ENCODE peak calls at places on chromosomes 5 and 9, in five cellular contexts. H is right cardiac atrium, U is kidney epithelial cell, P is BJ, F is kidney. T is an unnamed sample.

GRCh38 chr9:137705443-137705863 is 86.6 kb downstream of the EHMT1 start:
- DNase-seq in P (no peak), F (peak), U (no peak), H (no peak), T (no peak)

GRCh38 chr9:123322771-123323481 is 33.1 kb upstream of the CRB2 start:
- DNase-seq in P (no peak), F (no peak), H (no peak), U (no peak), T (no peak)

GRCh38 chr5:126519637-126520592 is 75.1 kb downstream of the ALDH7A1 start:
- DNase-seq in P (no peak), F (no peak), H (no peak), U (no peak), T (no peak)

GRCh38 chr9:23784962-23785361 is 41.1 kb downstream of the ELAVL2 start:
- DNase-seq in H (no peak), P (no peak), U (no peak), F (no peak), T (no peak)

GRCh38 chr5:45376463-45376862 is 319.7 kb downstream of the HCN1 start:
- DNase-seq in U (no peak), F (no peak), P (no peak), H (no peak), T (no peak)

GRCh38 chr5:158695595-158696330 is 404.0 kb downstream of the EBF1 start:
- DNase-seq in U (no peak), H (peak), P (peak), F (peak), T (no peak)

GRCh38 chr9:77521091-77521490 is 127.0 kb downstream of the GNA14 start:
- DNase-seq in U (no peak), H (peak), F (no peak), P (no peak), T (no peak)

GRCh38 chr5:169416583-169417196 is 115.8 kb upstream of the SLIT3 start:
- DNase-seq in U (no peak), P (no peak), H (peak), F (peak), T (no peak)

DNA sequence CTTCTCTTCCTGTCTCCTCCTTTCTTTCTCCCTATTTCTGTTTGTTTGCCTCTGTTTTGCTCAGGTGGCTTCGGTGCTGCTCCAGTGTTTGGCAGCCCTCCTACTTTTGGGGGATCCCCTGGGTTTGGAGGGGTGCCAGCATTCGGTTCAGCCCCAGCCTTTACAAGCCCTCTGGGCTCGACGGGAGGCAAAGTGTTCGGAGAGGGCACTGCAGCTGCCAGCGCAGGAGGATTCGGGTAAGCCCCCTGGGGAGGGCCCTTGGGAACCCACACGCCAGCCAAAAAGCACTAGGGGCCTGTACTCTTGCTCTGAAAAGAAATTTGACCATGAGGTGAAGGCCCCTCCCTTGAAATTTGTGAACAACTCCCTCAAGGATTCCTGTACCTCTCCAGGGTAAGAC is 48.2 kb downstream of the FAM78A start:
- DNase-seq in F (no peak), H (no peak), U (no peak), P (no peak), T (no peak)
- H3K4me3 ChIP-seq in F (no peak), H (peak), U (no peak), P (no peak), T (no peak)

GRCh38 chr9:135498381-135499126 is 1.9 kb upstream of the MRPS2 start:
- DNase-seq in H (no peak), U (no peak), F (peak), P (no peak), T (no peak)
- H3K4me3 ChIP-seq in H (no peak), U (no peak), F (no peak), P (no peak), T (peak)

DNA sequence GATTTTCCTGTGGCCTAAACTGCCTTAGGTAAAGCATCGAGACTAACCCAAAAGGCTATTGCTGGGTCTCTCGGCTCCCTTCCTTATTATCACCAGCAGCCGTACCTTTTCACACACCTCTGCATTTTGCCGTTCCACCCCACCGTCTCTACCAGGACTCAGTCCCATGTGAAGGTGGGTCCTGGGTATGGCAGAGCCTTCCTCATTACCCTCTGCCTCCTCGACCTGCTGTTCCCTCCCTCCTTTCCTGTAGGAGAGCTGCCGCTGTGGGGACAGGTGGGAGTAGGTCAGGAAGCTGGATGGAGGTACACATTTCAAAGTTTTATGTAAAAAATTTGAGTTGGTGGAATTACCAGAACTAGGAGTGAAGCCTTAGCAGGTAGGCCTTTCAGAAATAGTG is 1.8 kb downstream of the CCL28 start:
- DNase-seq in H (no peak), U (no peak), F (no peak), P (no peak), T (no peak)
- H3K4me3 ChIP-seq in H (no peak), U (no peak), F (no peak), P (no peak), T (no peak)

GRCh38 chr9:99967457-99967856 is 61.0 kb downstream of the STX17 start:
- DNase-seq in U (no peak), P (no peak), F (no peak), H (no peak), T (no peak)

GRCh38 chr9:99966001-99966400 is 59.5 kb downstream of the STX17 start:
- DNase-seq in F (no peak), H (no peak), P (no peak), U (no peak), T (no peak)

GRCh38 chr9:99964336-99964735 is 57.9 kb downstream of the STX17 start:
- DNase-seq in F (no peak), P (no peak), U (no peak), H (no peak), T (no peak)

GRCh38 chr9:99970481-99970880 is 64.0 kb downstream of the STX17 start:
- DNase-seq in H (no peak), F (no peak), U (no peak), P (no peak), T (no peak)

GRCh38 chr9:99966720-99967119 is 60.3 kb downstream of the STX17 start:
- DNase-seq in F (no peak), P (no peak), H (no peak), U (peak), T (peak)
- H3K4me3 ChIP-seq in F (no peak), P (no peak), H (no peak), U (no peak), T (no peak)

DNA sequence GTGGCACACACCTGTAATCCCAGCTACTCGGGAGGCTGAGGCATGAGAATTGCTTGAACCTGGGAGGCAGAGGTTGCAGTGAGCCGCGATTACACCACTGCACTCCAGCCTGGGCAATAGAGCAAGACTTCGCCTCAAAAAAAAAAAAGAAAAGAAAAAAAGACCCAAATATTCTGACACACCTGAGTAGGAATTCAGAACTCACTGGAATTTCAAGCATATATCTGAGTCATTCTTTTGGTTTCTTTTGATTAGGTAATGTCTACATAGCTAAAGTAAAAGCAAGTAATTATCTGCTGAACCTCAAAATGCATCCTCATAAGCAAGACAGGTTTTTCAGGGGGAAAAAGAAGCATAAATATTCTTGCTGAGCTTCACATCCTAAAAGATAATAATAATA is 35.9 kb downstream of the ANKRD31 start:
- DNase-seq in F (no peak), P (no peak), U (peak), H (no peak), T (no peak)
- H3K4me3 ChIP-seq in F (no peak), P (no peak), U (no peak), H (no peak), T (no peak)

GRCh38 chr9:5230554-5230953 is 665 bp upstream of the INSL4 start:
- DNase-seq in U (no peak), F (no peak), H (no peak), P (no peak), T (no peak)
- H3K4me3 ChIP-seq in U (no peak), F (no peak), H (no peak), P (no peak), T (no peak)